ENCODE peak calls at places on chromosomes 12 and 14, in nine cellular contexts. A is PC-3; Q is stimulated activated naive CD8-positive, alpha-beta T cell treated with anti-CD3 and anti-CD28 coated beads, Interleukin-15, amount 100 ng/mL, for 72 hours; E is mucosa of descending colon; R is right cardiac atrium; O is sciatic nerve; P is naive thymus-derived CD4-positive, alpha-beta T cell; V is Panc1; Z is activated CD8-positive, alpha-beta T cell treated with anti-CD3 and anti-CD28 coated beads, Interleukin-2, amount 10 ng/mL, durations not matched to agents 7 days and 5 days. I is an unnamed sample.

GRCh38 chr12:98606367-98606985 is 13.0 kb downstream of the SLC25A3 start:
- ATAC-seq in Z (no peak), P (no peak), Q (no peak), A (peak; percentile 61), R (no peak), O (peak; percentile 39), E (no peak), V (no peak), I (no peak)

GRCh38 chr12:24045816-24046257 is 96.4 kb upstream of the SOX5 start:
- ATAC-seq in A (no peak), O (peak; percentile 88), E (peak; percentile 44), Q (no peak), Z (no peak), P (no peak), V (no peak), R (peak; percentile 75), I (peak; percentile 36)

GRCh38 chr12:89376844-89377243 is 24.5 kb upstream of the DUSP6 start:
- ATAC-seq in Z (no peak), P (no peak), R (no peak), E (no peak), A (no peak), V (no peak), Q (no peak), O (no peak), I (no peak)

GRCh38 chr14:102690509-102691286 is 86.6 kb upstream of the TRAF3 start:
- ATAC-seq in V (no peak), E (peak; percentile 61), P (peak; percentile 58), R (no peak), A (no peak), Z (no peak), Q (no peak), O (no peak), I (no peak)

GRCh38 chr14:75144944-75145343 is 18.1 kb upstream of the NEK9 start:
- ATAC-seq in O (no peak), V (no peak), Z (peak; percentile 31), P (peak; percentile 82), E (peak; percentile 40), R (peak; percentile 5), A (no peak), Q (peak; percentile 69), I (no peak)

GRCh38 chr14:103480595-103480994 is 42.0 kb downstream of the CKB start:
- ATAC-seq in O (no peak), A (no peak), Q (peak; percentile 92), R (no peak), P (peak; percentile 90), E (peak; percentile 24), Z (peak; percentile 66), V (no peak), I (peak; percentile 94)

GRCh38 chr12:53068811-53069585 is 10.2 kb downstream of the SPRYD3 start:
- ATAC-seq in V (no peak), A (no peak), P (no peak), Z (no peak), O (peak; percentile 21), R (no peak), E (no peak), Q (no peak), I (no peak)

GRCh38 chr12:7985802-7986418 is 46.6 kb upstream of the FOXJ2 start:
- ATAC-seq in P (no peak), V (no peak), Z (no peak), Q (no peak), A (no peak), R (no peak), E (no peak), O (no peak), I (no peak)

GRCh38 chr14:32933623-32933942 is 5.1 kb upstream of the NPAS3 start:
- ATAC-seq in A (peak; percentile 15), Q (no peak), Z (no peak), O (peak; percentile 27), R (no peak), P (no peak), V (peak; percentile 9), E (no peak), I (no peak)

GRCh38 chr12:879641-880040 is 69.9 kb downstream of the RAD52 start:
- ATAC-seq in Z (no peak), O (no peak), Q (no peak), E (no peak), A (no peak), R (no peak), P (no peak), V (no peak), I (no peak)

GRCh38 chr12:52147983-52148540 is 43.8 kb downstream of the KRT80 start:
- ATAC-seq in A (peak; percentile 1), O (no peak), Q (no peak), Z (no peak), R (no peak), P (no peak), V (peak; percentile 1), E (no peak), I (no peak)

GRCh38 chr12:19553177-19553576 is 113.9 kb downstream of the AEBP2 start:
- ATAC-seq in R (no peak), V (no peak), P (no peak), A (no peak), Z (no peak), Q (no peak), E (no peak), O (no peak), I (no peak)

GRCh38 chr12:111825509-111825908 is 16.5 kb upstream of the MAPKAPK5 start:
- ATAC-seq in Z (no peak), O (no peak), P (no peak), V (peak; percentile 65), Q (no peak), E (no peak), A (no peak), R (no peak), I (no peak)

GRCh38 chr14:76917158-76917596 is 91.0 kb downstream of the LRRC74A start:
- ATAC-seq in Z (no peak), P (no peak), Q (no peak), R (no peak), V (peak; percentile 25), O (no peak), A (no peak), E (no peak), I (no peak)

GRCh38 chr12:8120072-8120713 is 3.2 kb upstream of the CLEC4A start:
- ATAC-seq in R (no peak), Z (no peak), O (no peak), E (no peak), P (no peak), V (no peak), Q (no peak), A (no peak), I (no peak)

GRCh38 chr12:13124661-13125505 is 21.4 kb upstream of the GSG1 start:
- ATAC-seq in Q (no peak), R (no peak), O (no peak), V (no peak), A (no peak), Z (no peak), P (no peak), E (peak; percentile 20), I (no peak)

GRCh38 chr14:75926431-75926830 is 55.4 kb downstream of the TGFB3 start:
- ATAC-seq in Z (no peak), R (no peak), A (no peak), E (no peak), P (no peak), V (no peak), O (no peak), Q (no peak), I (no peak)

GRCh38 chr14:102517412-102518062 is 8.0 kb upstream of the ANKRD9 start:
- ATAC-seq in A (peak; percentile 14), E (peak; percentile 68), Z (no peak), R (peak; percentile 12), P (peak; percentile 7), V (peak; percentile 5), O (peak; percentile 20), Q (peak; percentile 14), I (peak; percentile 32)

GRCh38 chr12:67460388-67460787 is 188.2 kb upstream of the DYRK2 start:
- ATAC-seq in P (no peak), V (no peak), E (no peak), O (no peak), Z (no peak), Q (no peak), A (no peak), R (no peak), I (no peak)

GRCh38 chr14:89258728-89259273 is 158.2 kb downstream of the FOXN3 start:
- ATAC-seq in Q (no peak), P (no peak), V (no peak), R (no peak), E (no peak), O (no peak), A (no peak), Z (no peak), I (peak; percentile 75)

GRCh38 chr12:11621797-11622423 is 27.6 kb upstream of the ETV6 start:
- ATAC-seq in Z (no peak), V (no peak), E (no peak), Q (no peak), P (no peak), R (no peak), A (no peak), O (no peak), I (no peak)

GRCh38 chr12:127355061-127355820 is 911.7 kb upstream of the TMEM132C start:
- ATAC-seq in V (no peak), E (no peak), O (no peak), R (no peak), Z (no peak), P (no peak), Q (no peak), A (peak; percentile 96), I (no peak)

GRCh38 chr14:95667251-95667693 is 19.0 kb upstream of the TCL1B start:
- ATAC-seq in R (no peak), O (no peak), E (peak; percentile 39), V (no peak), Q (no peak), P (no peak), A (no peak), Z (no peak), I (no peak)

GRCh38 chr14:81330619-81331122 is 69.5 kb downstream of the STON2 start:
- ATAC-seq in P (no peak), V (no peak), A (no peak), E (no peak), Z (no peak), O (no peak), Q (no peak), R (no peak), I (no peak)

GRCh38 chr14:90788031-90788430 is 28.2 kb downstream of the TTC7B start:
- ATAC-seq in A (no peak), E (peak; percentile 39), Q (no peak), P (peak; percentile 73), Z (no peak), R (no peak), O (peak; percentile 35), V (no peak), I (peak; percentile 37)

GRCh38 chr12:111602348-111602747 is 3.2 kb upstream of the ATXN2 start:
- ATAC-seq in V (no peak), E (no peak), Z (no peak), O (no peak), R (no peak), Q (no peak), A (no peak), P (no peak), I (no peak)

GRCh38 chr14:101947577-101947903 is 16.8 kb upstream of the DYNC1H1 start:
- ATAC-seq in R (peak; percentile 4), E (peak; percentile 5), V (no peak), O (peak; percentile 11), A (no peak), P (peak; percentile 8), Z (peak; percentile 13), Q (peak; percentile 16), I (peak; percentile 1)

GRCh38 chr14:91390165-91390778 is 27.3 kb downstream of the CCDC88C start:
- ATAC-seq in E (no peak), Z (no peak), V (no peak), R (no peak), A (no peak), Q (peak; percentile 53), P (peak; percentile 44), O (no peak), I (no peak)

GRCh38 chr12:104463371-104463770 is 6.6 kb downstream of the CHST11 start:
- ATAC-seq in A (no peak), V (no peak), O (no peak), R (no peak), Q (peak; percentile 35), P (peak; percentile 12), E (peak; percentile 12), Z (peak; percentile 16), I (no peak)